ENCODE peak calls at places on chromosomes 3 and 15, in five cellular contexts. J is tibial artery, H is adrenal gland, M is H1, E is OCI-LY7. Q is an unnamed sample.

GRCh38 chr3:632571-633170 is 436.1 kb downstream of the CHL1 start:
- DNase-seq in M (peak; percentile 81), J (no peak), E (peak; percentile 67), H (peak; percentile 52), Q (peak; percentile 66)

GRCh38 chr3:9214599-9214998 is 34.8 kb downstream of the SRGAP3 start:
- DNase-seq in E (no peak), M (no peak), J (no peak), H (no peak), Q (no peak)

GRCh38 chr15:68447209-68447608 is 15.2 kb upstream of the ITGA11 start:
- DNase-seq in H (no peak), E (no peak), M (no peak), J (peak; percentile 48), Q (no peak)

GRCh38 chr3:156536524-156537316 is 18.2 kb downstream of the SSR3 start:
- DNase-seq in M (no peak), E (no peak), J (no peak), H (no peak), Q (no peak)

GRCh38 chr15:85584791-85585360 is 204.5 kb downstream of the AKAP13 start:
- DNase-seq in H (no peak), M (no peak), E (no peak), J (no peak), Q (no peak)

GRCh38 chr15:37536967-37537624 is 397.3 kb upstream of the TMCO5A start:
- DNase-seq in H (no peak), E (no peak), J (no peak), M (no peak), Q (no peak)

GRCh38 chr3:148992027-148992634 is 791 bp downstream of the GYG1 start:
- DNase-seq in M (peak; percentile 59), J (peak; percentile 76), E (peak; percentile 61), H (peak; percentile 62), Q (peak; percentile 61)

GRCh38 chr3:148150141-148150540 is 547.6 kb upstream of the AGTR1 start:
- DNase-seq in M (no peak), J (no peak), H (no peak), E (no peak), Q (no peak)

GRCh38 chr3:21778715-21779114 is 27.7 kb upstream of the ZNF385D start:
- DNase-seq in H (no peak), M (no peak), E (no peak), J (no peak), Q (no peak)

GRCh38 chr3:38519000-38519399 is 22.9 kb downstream of the EXOG start:
- DNase-seq in M (no peak), H (no peak), J (no peak), E (no peak), Q (no peak)

GRCh38 chr3:132117642-132118041 is 82.8 kb upstream of the CPNE4 start:
- DNase-seq in J (no peak), E (no peak), M (no peak), H (no peak), Q (no peak)

GRCh38 chr3:168048414-168049330 is 47.1 kb downstream of the GOLIM4 start:
- DNase-seq in J (no peak), H (no peak), E (no peak), M (no peak), Q (no peak)

GRCh38 chr15:87154771-87155170 is 1075.1 kb downstream of the AGBL1 start:
- DNase-seq in E (no peak), J (no peak), H (no peak), M (no peak), Q (no peak)

GRCh38 chr15:42595641-42596240 is 20.3 kb downstream of the STARD9 start:
- DNase-seq in E (no peak), M (no peak), J (no peak), H (no peak), Q (no peak)

GRCh38 chr3:132543016-132543739 is 53.9 kb upstream of the ACKR4 start:
- DNase-seq in E (no peak), J (no peak), H (no peak), M (no peak), Q (no peak)

GRCh38 chr3:62615258-62615840 is 242.0 kb upstream of the FEZF2 start:
- DNase-seq in E (no peak), M (no peak), J (no peak), H (no peak), Q (no peak)

GRCh38 chr15:78004919-78005634 is 72.4 kb downstream of the TBC1D2B start:
- DNase-seq in M (no peak), H (peak; percentile 96), E (no peak), J (peak; percentile 93), Q (peak; percentile 88)
- TF ChIP-seq CTCF in M (no peak), H (peak; percentile 26), E (no peak), J (no peak), Q (no peak)

DNA sequence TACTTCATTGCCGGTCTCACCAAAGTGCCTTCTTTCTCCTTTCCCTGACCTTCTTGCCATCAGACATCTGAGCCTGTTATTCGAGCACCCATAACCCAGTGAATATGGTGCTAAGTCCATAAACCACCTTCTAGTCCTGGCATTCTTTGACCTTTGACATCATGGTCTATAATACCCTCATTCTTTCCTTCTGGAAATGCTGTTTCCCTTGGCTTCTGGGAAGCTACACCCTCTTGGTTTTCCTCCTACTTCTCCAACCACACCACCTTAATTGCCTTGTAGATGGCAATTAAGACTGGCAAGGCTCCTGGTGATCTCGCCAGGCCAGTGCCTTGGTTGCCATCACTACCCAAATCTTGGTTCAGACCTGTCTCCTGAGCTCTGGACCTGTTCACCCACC is 56.1 kb upstream of the TRAK1 start:
- DNase-seq in M (no peak), H (no peak), J (no peak), E (no peak), Q (no peak)
- H3K4me1 ChIP-seq in M (peaks cover 10% of the 10 kb centered on the region), H (peaks cover 41% of the 10 kb centered on the region), J (peaks cover 42% of the 10 kb centered on the region), E (peaks cover 55% of the 10 kb centered on the region), Q (peaks cover 45% of the 10 kb centered on the region)

GRCh38 chr3:133914839-133915600 is 19.3 kb upstream of the RAB6B start:
- DNase-seq in E (no peak), H (no peak), M (no peak), J (no peak), Q (no peak)

GRCh38 chr3:133915685-133916639 is 20.3 kb upstream of the RAB6B start:
- DNase-seq in J (no peak), E (no peak), H (no peak), M (no peak), Q (no peak)

GRCh38 chr3:133905376-133905775 is 9.7 kb upstream of the RAB6B start:
- DNase-seq in M (peak; percentile 41), E (no peak), J (no peak), H (no peak), Q (no peak)

GRCh38 chr3:133910422-133910821 is 14.7 kb upstream of the RAB6B start:
- DNase-seq in H (no peak), M (no peak), J (no peak), E (no peak), Q (no peak)
- TF ChIP-seq CTCF in H (no peak), M (peak; percentile 9), J (no peak), E (peak; percentile 30), Q (no peak)

GRCh38 chr3:155369735-155370134 is 76.3 kb upstream of the STRIT1 start:
- DNase-seq in M (no peak), H (no peak), E (no peak), J (no peak), Q (no peak)

GRCh38 chr3:155369244-155369643 is 75.8 kb upstream of the STRIT1 start:
- DNase-seq in J (no peak), M (no peak), E (no peak), H (no peak), Q (no peak)

GRCh38 chr3:155370764-155371503 is 77.5 kb upstream of the STRIT1 start:
- DNase-seq in E (no peak), M (no peak), J (no peak), H (no peak), Q (no peak)

GRCh38 chr3:155367510-155367909 is 74.0 kb upstream of the STRIT1 start:
- DNase-seq in J (no peak), H (no peak), E (peak; percentile 24), M (no peak), Q (no peak)

DNA sequence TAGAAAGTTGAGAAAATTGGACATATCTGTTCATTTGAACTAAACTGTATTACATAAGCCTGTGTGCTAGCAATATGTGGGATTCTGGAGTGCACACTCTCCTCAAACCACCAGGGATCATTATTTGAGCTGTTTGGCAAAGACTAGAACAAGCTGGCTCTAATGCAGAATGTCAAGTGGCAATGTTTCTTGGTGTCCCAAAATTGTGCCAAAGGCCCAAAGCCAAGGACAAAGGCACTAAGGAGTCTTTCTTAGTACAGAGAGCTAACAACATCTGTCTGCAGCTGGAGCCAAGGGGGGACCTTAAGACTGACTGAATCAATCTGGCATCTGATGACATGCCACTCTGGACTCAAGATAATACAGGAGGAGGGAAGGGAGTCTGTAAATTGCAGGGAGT is 76.7 kb upstream of the STRIT1 start:
- DNase-seq in M (no peak), E (no peak), J (peak; percentile 67), H (no peak), Q (no peak)
- H3K4me1 ChIP-seq in M (peaks cover 12% of the 10 kb centered on the region), E (peaks cover 22% of the 10 kb centered on the region), J (peaks cover 8% of the 10 kb centered on the region), H (no peaks in the 10 kb centered on the region), Q (no peaks in the 10 kb centered on the region)